ENCODE peak calls at places on chromosome 10, in ten cellular contexts. One of them, this sample, is unnamed.

GRCh38 chr10:97882142-97883091 is 32.8 kb downstream of the GOLGA7B start:
- DNase-seq in CD8-positive, alpha-beta T cell: no peak
- DNase-seq in epithelial cell of esophagus: peak
- DNase-seq in NB4: peak
- DNase-seq in kidney epithelial cell: peak
- DNase-seq in suprapubic skin: no peak
- DNase-seq in BE2C: no peak
- DNase-seq in GM12865: no peak
- DNase-seq in AG04450: no peak
- DNase-seq in tibial nerve: no peak
- DNase-seq in this sample: no peak

GRCh38 chr10:78494179-78494578 is 460.5 kb downstream of the RPS24 start:
- DNase-seq in CD8-positive, alpha-beta T cell: no peak
- DNase-seq in epithelial cell of esophagus: no peak
- DNase-seq in NB4: no peak
- DNase-seq in kidney epithelial cell: no peak
- DNase-seq in suprapubic skin: no peak
- DNase-seq in BE2C: no peak
- DNase-seq in GM12865: no peak
- DNase-seq in AG04450: no peak
- DNase-seq in tibial nerve: no peak
- DNase-seq in this sample: no peak

GRCh38 chr10:113085776-113086175 is 135.7 kb downstream of the TCF7L2 start:
- DNase-seq in CD8-positive, alpha-beta T cell: no peak
- DNase-seq in epithelial cell of esophagus: no peak
- DNase-seq in NB4: no peak
- DNase-seq in kidney epithelial cell: no peak
- DNase-seq in suprapubic skin: no peak
- DNase-seq in BE2C: no peak
- DNase-seq in GM12865: no peak
- DNase-seq in AG04450: no peak
- DNase-seq in tibial nerve: no peak
- DNase-seq in this sample: no peak

GRCh38 chr10:78470267-78471103 is 436.8 kb downstream of the RPS24 start:
- DNase-seq in CD8-positive, alpha-beta T cell: no peak
- DNase-seq in epithelial cell of esophagus: peak
- DNase-seq in NB4: peak
- DNase-seq in kidney epithelial cell: no peak
- DNase-seq in suprapubic skin: no peak
- DNase-seq in BE2C: no peak
- DNase-seq in GM12865: peak
- DNase-seq in AG04450: no peak
- DNase-seq in tibial nerve: no peak
- DNase-seq in this sample: peak

GRCh38 chr10:43090188-43090587 is 13.3 kb downstream of the RET start:
- DNase-seq in CD8-positive, alpha-beta T cell: no peak
- DNase-seq in epithelial cell of esophagus: no peak
- DNase-seq in NB4: no peak
- DNase-seq in kidney epithelial cell: no peak
- DNase-seq in suprapubic skin: no peak
- DNase-seq in BE2C: no peak
- DNase-seq in GM12865: no peak
- DNase-seq in AG04450: no peak
- DNase-seq in tibial nerve: no peak
- DNase-seq in this sample: no peak

GRCh38 chr10:60376953-60377352 is 12.7 kb downstream of the ANK3 start:
- DNase-seq in CD8-positive, alpha-beta T cell: no peak
- DNase-seq in epithelial cell of esophagus: no peak
- DNase-seq in NB4: no peak
- DNase-seq in kidney epithelial cell: no peak
- DNase-seq in suprapubic skin: no peak
- DNase-seq in BE2C: no peak
- DNase-seq in GM12865: no peak
- DNase-seq in AG04450: no peak
- DNase-seq in tibial nerve: no peak
- DNase-seq in this sample: no peak

GRCh38 chr10:44913312-44914079 is 2.4 kb downstream of the TMEM72 start:
- DNase-seq in CD8-positive, alpha-beta T cell: peak
- DNase-seq in epithelial cell of esophagus: no peak
- DNase-seq in NB4: peak
- DNase-seq in kidney epithelial cell: no peak
- DNase-seq in suprapubic skin: no peak
- DNase-seq in BE2C: no peak
- DNase-seq in GM12865: no peak
- DNase-seq in AG04450: no peak
- DNase-seq in tibial nerve: no peak
- DNase-seq in this sample: no peak

GRCh38 chr10:32939296-32940111 is 18.5 kb downstream of the ITGB1 start:
- DNase-seq in CD8-positive, alpha-beta T cell: no peak
- DNase-seq in epithelial cell of esophagus: peak
- DNase-seq in NB4: no peak
- DNase-seq in kidney epithelial cell: no peak
- DNase-seq in suprapubic skin: no peak
- DNase-seq in BE2C: no peak
- DNase-seq in GM12865: no peak
- DNase-seq in AG04450: no peak
- DNase-seq in tibial nerve: no peak
- DNase-seq in this sample: no peak

GRCh38 chr10:70324951-70325781 is 41.4 kb upstream of the NPFFR1 start:
- DNase-seq in CD8-positive, alpha-beta T cell: no peak
- DNase-seq in epithelial cell of esophagus: peak
- DNase-seq in NB4: no peak
- DNase-seq in kidney epithelial cell: no peak
- DNase-seq in suprapubic skin: no peak
- DNase-seq in BE2C: no peak
- DNase-seq in GM12865: no peak
- DNase-seq in AG04450: no peak
- DNase-seq in tibial nerve: no peak
- DNase-seq in this sample: peak

GRCh38 chr10:26448706-26449435 is 10.7 kb downstream of the APBB1IP start:
- DNase-seq in CD8-positive, alpha-beta T cell: peak
- DNase-seq in epithelial cell of esophagus: no peak
- DNase-seq in NB4: no peak
- DNase-seq in kidney epithelial cell: no peak
- DNase-seq in suprapubic skin: no peak
- DNase-seq in BE2C: no peak
- DNase-seq in GM12865: peak
- DNase-seq in AG04450: no peak
- DNase-seq in tibial nerve: no peak
- DNase-seq in this sample: peak

GRCh38 chr10:100734295-100735086 is 10.9 kb upstream of the PAX2 start:
- DNase-seq in CD8-positive, alpha-beta T cell: no peak
- DNase-seq in epithelial cell of esophagus: no peak
- DNase-seq in NB4: no peak
- DNase-seq in kidney epithelial cell: no peak
- DNase-seq in suprapubic skin: no peak
- DNase-seq in BE2C: no peak
- DNase-seq in GM12865: no peak
- DNase-seq in AG04450: no peak
- DNase-seq in tibial nerve: no peak
- DNase-seq in this sample: no peak

GRCh38 chr10:127909716-127910463 is 3.0 kb downstream of the PTPRE start:
- DNase-seq in CD8-positive, alpha-beta T cell: no peak
- DNase-seq in epithelial cell of esophagus: no peak
- DNase-seq in NB4: no peak
- DNase-seq in kidney epithelial cell: no peak
- DNase-seq in suprapubic skin: no peak
- DNase-seq in BE2C: no peak
- DNase-seq in GM12865: no peak
- DNase-seq in AG04450: no peak
- DNase-seq in tibial nerve: no peak
- DNase-seq in this sample: no peak

GRCh38 chr10:123451607-123452245 is 214.4 kb upstream of the GPR26 start:
- DNase-seq in CD8-positive, alpha-beta T cell: no peak
- DNase-seq in epithelial cell of esophagus: no peak
- DNase-seq in NB4: no peak
- DNase-seq in kidney epithelial cell: no peak
- DNase-seq in suprapubic skin: no peak
- DNase-seq in BE2C: no peak
- DNase-seq in GM12865: no peak
- DNase-seq in AG04450: no peak
- DNase-seq in tibial nerve: no peak
- DNase-seq in this sample: no peak
- TF ChIP-seq CTCF in CD8-positive, alpha-beta T cell: no peak
- TF ChIP-seq CTCF in epithelial cell of esophagus: no peak
- TF ChIP-seq CTCF in NB4: no peak
- TF ChIP-seq CTCF in kidney epithelial cell: no peak
- TF ChIP-seq CTCF in suprapubic skin: no peak
- TF ChIP-seq CTCF in BE2C: no peak
- TF ChIP-seq CTCF in GM12865: no peak
- TF ChIP-seq CTCF in AG04450: no peak
- TF ChIP-seq CTCF in tibial nerve: no peak
- TF ChIP-seq CTCF in this sample: no peak

GRCh38 chr10:119973261-119973660 is 80.7 kb downstream of the SEC23IP start:
- DNase-seq in CD8-positive, alpha-beta T cell: no peak
- DNase-seq in epithelial cell of esophagus: peak
- DNase-seq in NB4: peak
- DNase-seq in kidney epithelial cell: no peak
- DNase-seq in suprapubic skin: no peak
- DNase-seq in BE2C: no peak
- DNase-seq in GM12865: peak
- DNase-seq in AG04450: no peak
- DNase-seq in tibial nerve: no peak
- DNase-seq in this sample: no peak

GRCh38 chr10:119967066-119967465 is 74.5 kb downstream of the SEC23IP start:
- DNase-seq in CD8-positive, alpha-beta T cell: no peak
- DNase-seq in epithelial cell of esophagus: no peak
- DNase-seq in NB4: no peak
- DNase-seq in kidney epithelial cell: no peak
- DNase-seq in suprapubic skin: no peak
- DNase-seq in BE2C: no peak
- DNase-seq in GM12865: no peak
- DNase-seq in AG04450: no peak
- DNase-seq in tibial nerve: no peak
- DNase-seq in this sample: no peak

GRCh38 chr10:119970107-119970506 is 77.6 kb downstream of the SEC23IP start:
- DNase-seq in CD8-positive, alpha-beta T cell: no peak
- DNase-seq in epithelial cell of esophagus: no peak
- DNase-seq in NB4: no peak
- DNase-seq in kidney epithelial cell: no peak
- DNase-seq in suprapubic skin: no peak
- DNase-seq in BE2C: no peak
- DNase-seq in GM12865: no peak
- DNase-seq in AG04450: no peak
- DNase-seq in tibial nerve: no peak
- DNase-seq in this sample: no peak
- TF ChIP-seq CTCF in CD8-positive, alpha-beta T cell: no peak
- TF ChIP-seq CTCF in epithelial cell of esophagus: no peak
- TF ChIP-seq CTCF in NB4: no peak
- TF ChIP-seq CTCF in kidney epithelial cell: no peak
- TF ChIP-seq CTCF in suprapubic skin: no peak
- TF ChIP-seq CTCF in BE2C: no peak
- TF ChIP-seq CTCF in GM12865: no peak
- TF ChIP-seq CTCF in AG04450: no peak
- TF ChIP-seq CTCF in tibial nerve: no peak
- TF ChIP-seq CTCF in this sample: no peak

DNA sequence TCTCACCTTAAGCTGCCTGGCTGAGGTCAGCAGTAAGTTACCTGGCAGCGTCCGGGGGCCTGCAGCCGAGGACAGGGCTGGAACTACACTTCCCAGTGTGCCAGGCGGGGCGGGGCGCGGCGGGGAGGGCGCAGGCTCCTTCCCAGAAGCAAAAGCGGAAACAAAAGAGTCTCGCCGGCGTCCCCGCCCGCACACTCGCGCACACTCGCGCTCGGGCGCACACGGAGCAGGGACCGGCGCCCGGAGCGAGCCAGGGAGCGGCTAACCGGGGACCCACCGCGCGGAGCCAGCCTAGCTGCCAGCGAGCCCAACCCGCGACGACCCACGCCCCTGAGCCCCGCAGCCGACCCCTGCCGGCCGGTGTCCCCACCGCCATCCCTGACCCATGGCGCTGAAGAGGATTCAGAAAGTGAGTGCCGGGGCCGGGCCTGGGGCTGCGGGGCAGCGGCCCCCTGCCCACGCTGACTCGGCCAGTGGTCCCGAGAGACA is at the start of gene UBE2D1:
- DNase-seq in CD8-positive, alpha-beta T cell: peak
- DNase-seq in epithelial cell of esophagus: peak
- DNase-seq in NB4: peak
- DNase-seq in kidney epithelial cell: peak
- DNase-seq in suprapubic skin: peak
- DNase-seq in BE2C: peak
- DNase-seq in GM12865: peak
- DNase-seq in AG04450: no peak
- DNase-seq in tibial nerve: peak
- DNase-seq in this sample: peak
- TF ChIP-seq CTCF in CD8-positive, alpha-beta T cell: no peak
- TF ChIP-seq CTCF in epithelial cell of esophagus: no peak
- TF ChIP-seq CTCF in NB4: no peak
- TF ChIP-seq CTCF in kidney epithelial cell: no peak
- TF ChIP-seq CTCF in suprapubic skin: no peak
- TF ChIP-seq CTCF in BE2C: no peak
- TF ChIP-seq CTCF in GM12865: no peak
- TF ChIP-seq CTCF in AG04450: no peak
- TF ChIP-seq CTCF in tibial nerve: peak
- TF ChIP-seq CTCF in this sample: no peak

GRCh38 chr10:86970152-86970886 is 2.0 kb downstream of the ADIRF start:
- DNase-seq in CD8-positive, alpha-beta T cell: no peak
- DNase-seq in epithelial cell of esophagus: no peak
- DNase-seq in NB4: peak
- DNase-seq in kidney epithelial cell: no peak
- DNase-seq in suprapubic skin: peak
- DNase-seq in BE2C: no peak
- DNase-seq in GM12865: no peak
- DNase-seq in AG04450: no peak
- DNase-seq in tibial nerve: peak
- DNase-seq in this sample: no peak

GRCh38 chr10:86969421-86970041 is 1.2 kb downstream of the ADIRF start:
- DNase-seq in CD8-positive, alpha-beta T cell: no peak
- DNase-seq in epithelial cell of esophagus: peak
- DNase-seq in NB4: no peak
- DNase-seq in kidney epithelial cell: no peak
- DNase-seq in suprapubic skin: peak
- DNase-seq in BE2C: no peak
- DNase-seq in GM12865: no peak
- DNase-seq in AG04450: no peak
- DNase-seq in tibial nerve: no peak
- DNase-seq in this sample: peak

GRCh38 chr10:86972613-86973380 is 4.5 kb downstream of the ADIRF start:
- DNase-seq in CD8-positive, alpha-beta T cell: no peak
- DNase-seq in epithelial cell of esophagus: no peak
- DNase-seq in NB4: no peak
- DNase-seq in kidney epithelial cell: no peak
- DNase-seq in suprapubic skin: peak
- DNase-seq in BE2C: no peak
- DNase-seq in GM12865: no peak
- DNase-seq in AG04450: no peak
- DNase-seq in tibial nerve: no peak
- DNase-seq in this sample: no peak

GRCh38 chr10:86970887-86971145 is 2.5 kb downstream of the ADIRF start:
- DNase-seq in CD8-positive, alpha-beta T cell: no peak
- DNase-seq in epithelial cell of esophagus: no peak
- DNase-seq in NB4: no peak
- DNase-seq in kidney epithelial cell: no peak
- DNase-seq in suprapubic skin: no peak
- DNase-seq in BE2C: no peak
- DNase-seq in GM12865: no peak
- DNase-seq in AG04450: no peak
- DNase-seq in tibial nerve: no peak
- DNase-seq in this sample: no peak

GRCh38 chr10:86971146-86971991 is 3.1 kb downstream of the ADIRF start:
- DNase-seq in CD8-positive, alpha-beta T cell: peak
- DNase-seq in epithelial cell of esophagus: peak
- DNase-seq in NB4: peak
- DNase-seq in kidney epithelial cell: peak
- DNase-seq in suprapubic skin: peak
- DNase-seq in BE2C: no peak
- DNase-seq in GM12865: peak
- DNase-seq in AG04450: peak
- DNase-seq in tibial nerve: peak
- DNase-seq in this sample: peak
- TF ChIP-seq CTCF in CD8-positive, alpha-beta T cell: no peak
- TF ChIP-seq CTCF in epithelial cell of esophagus: peak
- TF ChIP-seq CTCF in NB4: no peak
- TF ChIP-seq CTCF in kidney epithelial cell: peak
- TF ChIP-seq CTCF in suprapubic skin: peak
- TF ChIP-seq CTCF in BE2C: no peak
- TF ChIP-seq CTCF in GM12865: no peak
- TF ChIP-seq CTCF in AG04450: no peak
- TF ChIP-seq CTCF in tibial nerve: peak
- TF ChIP-seq CTCF in this sample: no peak